ENCODE peak calls at places on chromosomes 6 and 20, in ten cellular contexts. I, B, N, O, R, W, Z, D, M and A are unnamed samples.

GRCh38 chr20:19964289-19965263 is 52.6 kb upstream of the NAA20 start:
- DNase-seq in I (no peak), B (peak; percentile 57), N (no peak), O (no peak), R (peak; percentile 72), W (peak; percentile 53), Z (no peak), D (peak; percentile 44), M (peak; percentile 2), A (no peak)

GRCh38 chr20:42179768-42180167 is 561.6 kb upstream of the CHD6 start:
- DNase-seq in I (no peak), B (no peak), N (no peak), O (no peak), R (no peak), W (no peak), Z (no peak), D (no peak), M (no peak), A (no peak)

GRCh38 chr20:38112943-38113294 is 52.2 kb downstream of the TGM2 start:
- DNase-seq in I (no peak), B (no peak), N (no peak), O (no peak), R (no peak), W (no peak), Z (no peak), D (no peak), M (no peak), A (no peak)

GRCh38 chr6:167819640-167820039 is 7.1 kb upstream of the AFDN start:
- DNase-seq in I (no peak), B (no peak), N (no peak), O (no peak), R (no peak), W (no peak), Z (no peak), D (no peak), M (peak; percentile 49), A (no peak)

GRCh38 chr6:6987749-6988148 is 120.0 kb upstream of the RREB1 start:
- DNase-seq in I (no peak), B (no peak), N (no peak), O (no peak), R (no peak), W (no peak), Z (peak; percentile 16), D (no peak), M (no peak), A (no peak)

GRCh38 chr6:160124605-160125004 is 3.0 kb downstream of the SLC22A1 start:
- DNase-seq in I (no peak), B (no peak), N (no peak), O (no peak), R (no peak), W (no peak), Z (no peak), D (no peak), M (no peak), A (no peak)

GRCh38 chr6:25717856-25718740 is 36.4 kb upstream of the SLC17A4 start:
- DNase-seq in I (no peak), B (peak; percentile 45), N (no peak), O (peak; percentile 59), R (no peak), W (no peak), Z (peak; percentile 25), D (peak; percentile 32), M (peak; percentile 34), A (peak; percentile 74)

GRCh38 chr6:159461998-159462397 is 231.0 kb downstream of the SOD2 start:
- DNase-seq in I (no peak), B (no peak), N (no peak), O (peak; percentile 86), R (no peak), W (no peak), Z (no peak), D (no peak), M (no peak), A (peak; percentile 93)

GRCh38 chr20:35883778-35884540 is 70.3 kb downstream of the SCAND1 start:
- DNase-seq in I (peak; percentile 72), B (peak; percentile 99), N (peak; percentile 26), O (peak; percentile 72), R (peak; percentile 77), W (peak; percentile 57), Z (peak; percentile 86), D (peak; percentile 97), M (peak; percentile 18), A (peak; percentile 89)

GRCh38 chr20:11906626-11907480 is 10.8 kb upstream of the BTBD3 start:
- DNase-seq in I (no peak), B (peak; percentile 75), N (no peak), O (no peak), R (no peak), W (no peak), Z (no peak), D (no peak), M (no peak), A (no peak)

GRCh38 chr6:54892831-54893230 is 46.3 kb downstream of the FAM83B start:
- DNase-seq in I (no peak), B (peak; percentile 61), N (no peak), O (no peak), R (no peak), W (no peak), Z (no peak), D (peak; percentile 66), M (no peak), A (no peak)